ENCODE peak calls at places on chromosomes 4 and X, in six cellular contexts. Q, O, Z, L, T and D are unnamed samples.

GRCh38 chr4:140071806-140072205 is 82.2 kb downstream of the MAML3 start:
- DNase-seq in Q (peak; percentile 94), O (no peak), Z (peak; percentile 40), L (no peak), T (no peak), D (no peak)

GRCh38 chr4:112492321-112492720 is 23.7 kb downstream of the NEUROG2 start:
- DNase-seq in Q (no peak), O (no peak), Z (no peak), L (no peak), T (no peak), D (no peak)

GRCh38 chrX:32530802-32531403 is 680.4 kb downstream of the DMD start:
- DNase-seq in Q (peak; percentile 56), O (peak; percentile 1), Z (no peak), L (no peak), T (peak; percentile 55), D (no peak)

GRCh38 chr4:110175634-110176033 is 22.8 kb downstream of the ELOVL6 start:
- DNase-seq in Q (no peak), O (no peak), Z (no peak), L (no peak), T (peak; percentile 29), D (no peak)

GRCh38 chr4:184361443-184361842 is 112.9 kb downstream of the IRF2 start:
- DNase-seq in Q (peak; percentile 80), O (no peak), Z (no peak), L (peak; percentile 23), T (no peak), D (no peak)

GRCh38 chrX:153913701-153914100 is 9.2 kb downstream of the AVPR2 start:
- DNase-seq in Q (no peak), O (no peak), Z (no peak), L (no peak), T (no peak), D (no peak)

GRCh38 chr4:107666134-107666533 is 53.9 kb downstream of the PAPSS1 start:
- DNase-seq in Q (peak; percentile 71), O (peak; percentile 41), Z (no peak), L (no peak), T (peak; percentile 23), D (no peak)

GRCh38 chr4:125832161-125832560 is 517.4 kb downstream of the FAT4 start:
- DNase-seq in Q (no peak), O (no peak), Z (no peak), L (no peak), T (no peak), D (no peak)

GRCh38 chr4:151238477-151238876 is 38.5 kb upstream of the PRSS48 start:
- DNase-seq in Q (peak; percentile 44), O (no peak), Z (no peak), L (no peak), T (peak; percentile 6), D (no peak)

GRCh38 chr4:84691170-84691691 is 108.3 kb downstream of the CDS1 start:
- DNase-seq in Q (peak; percentile 95), O (no peak), Z (no peak), L (no peak), T (peak; percentile 93), D (no peak)

GRCh38 chr4:73450398-73451004 is 14.5 kb downstream of the AFP start:
- DNase-seq in Q (peak; percentile 86), O (no peak), Z (peak; percentile 25), L (peak; percentile 61), T (peak; percentile 77), D (no peak)

GRCh38 chr4:83109480-83110221 is 4.9 kb downstream of the PLAC8 start:
- DNase-seq in Q (peak; percentile 14), O (no peak), Z (peak; percentile 26), L (no peak), T (peak; percentile 33), D (no peak)

GRCh38 chrX:13411496-13412207 is 91.8 kb upstream of the ATXN3L start:
- DNase-seq in Q (no peak), O (no peak), Z (no peak), L (no peak), T (no peak), D (no peak)

GRCh38 chr4:47654972-47655693 is 170.1 kb downstream of the ATP10D start:
- DNase-seq in Q (no peak), O (no peak), Z (no peak), L (no peak), T (no peak), D (no peak)

GRCh38 chrX:56600141-56600540 is 36.7 kb downstream of the UBQLN2 start:
- DNase-seq in Q (peak; percentile 20), O (no peak), Z (no peak), L (no peak), T (no peak), D (no peak)

GRCh38 chrX:51420610-51421009 is 75.8 kb downstream of the NUDT11 start:
- DNase-seq in Q (peak; percentile 55), O (peak; percentile 1), Z (no peak), L (no peak), T (peak; percentile 59), D (no peak)

GRCh38 chr4:118989098-118990080 is 100.7 kb downstream of the SYNPO2 start:
- DNase-seq in Q (peak; percentile 56), O (no peak), Z (no peak), L (no peak), T (peak; percentile 94), D (no peak)

GRCh38 chrX:136162827-136163427 is 15.6 kb downstream of the FHL1 start:
- DNase-seq in Q (peak; percentile 64), O (no peak), Z (peak; percentile 54), L (peak; percentile 74), T (peak; percentile 82), D (no peak)

GRCh38 chrX:13028871-13029336 is 15.5 kb downstream of the FAM9C start:
- DNase-seq in Q (no peak), O (no peak), Z (no peak), L (no peak), T (peak; percentile 85), D (no peak)

GRCh38 chr4:106316773-106317409 is 541 bp downstream of the AIMP1 start:
- DNase-seq in Q (peak; percentile 6), O (no peak), Z (no peak), L (no peak), T (no peak), D (no peak)

GRCh38 chrX:87517571-87518141 is at the start of gene KLHL4:
- DNase-seq in Q (peak; percentile 96), O (no peak), Z (no peak), L (peak; percentile 56), T (peak; percentile 70), D (no peak)

GRCh38 chrX:30615229-30615628 is 37.7 kb upstream of the TASL start:
- DNase-seq in Q (peak; percentile 21), O (no peak), Z (no peak), L (no peak), T (peak; percentile 80), D (no peak)

GRCh38 chrX:105150557-105150956 is 69.9 kb downstream of the TEX13A start:
- DNase-seq in Q (no peak), O (no peak), Z (no peak), L (no peak), T (no peak), D (no peak)

GRCh38 chr4:105272002-105272401 is 125.3 kb downstream of the TET2 start:
- DNase-seq in Q (no peak), O (no peak), Z (no peak), L (no peak), T (no peak), D (no peak)

GRCh38 chrX:120271218-120271617 is 20.6 kb downstream of the ZBTB33 start:
- DNase-seq in Q (no peak), O (no peak), Z (no peak), L (no peak), T (peak; percentile 29), D (no peak)

GRCh38 chrX:150693782-150694574 is 782 bp downstream of the MTMR1 start:
- DNase-seq in Q (peak; percentile 52), O (peak; percentile 82), Z (peak; percentile 30), L (no peak), T (peak; percentile 91), D (no peak)

GRCh38 chrX:150692296-150692695 is 900 bp upstream of the MTMR1 start:
- DNase-seq in Q (no peak), O (no peak), Z (no peak), L (no peak), T (no peak), D (no peak)

GRCh38 chrX:150690126-150690525 is 3.1 kb upstream of the MTMR1 start:
- DNase-seq in Q (peak; percentile 82), O (no peak), Z (no peak), L (no peak), T (peak; percentile 95), D (no peak)

GRCh38 chrX:150692837-150693781 is at the start of gene MTMR1:
- DNase-seq in Q (no peak), O (no peak), Z (peak; percentile 38), L (no peak), T (peak; percentile 30), D (no peak)

GRCh38 chrX:150688911-150689451 is 4.2 kb upstream of the MTMR1 start:
- DNase-seq in Q (peak; percentile 76), O (no peak), Z (no peak), L (no peak), T (peak; percentile 97), D (no peak)
- TF ChIP-seq CTCF in Q (no peak), O (no peak), Z (no peak), L (no peak), T (no peak), D (no peak)

DNA sequence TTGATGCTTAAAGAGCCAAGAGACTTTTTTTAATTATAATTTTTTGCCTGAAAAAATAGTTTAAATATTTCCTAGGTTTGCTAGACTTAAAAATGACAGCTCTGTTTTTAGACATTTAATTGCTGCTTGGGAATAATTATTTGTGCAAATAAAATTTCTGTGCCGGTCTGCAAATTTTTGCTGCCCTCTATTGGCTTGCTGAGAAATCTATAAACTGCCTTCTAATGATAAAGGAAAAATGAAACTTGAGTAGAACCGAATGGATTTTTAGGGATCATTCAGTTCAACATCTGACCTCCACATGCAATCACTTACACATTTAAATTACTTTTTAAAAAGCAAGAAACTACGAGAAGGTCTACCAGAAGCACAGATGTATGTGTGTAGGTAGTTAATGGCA is 434.0 kb downstream of the FAM133A start:
- DNase-seq in Q (no peak), O (no peak), Z (no peak), L (no peak), T (peak; percentile 15), D (no peak)
- TF ChIP-seq CTCF in Q (no peak), O (peak; percentile 42), Z (no peak), L (no peak), T (peak; percentile 54), D (no peak)

GRCh38 chrX:133171962-133172708 is 46.0 kb downstream of the TFDP3 start:
- DNase-seq in Q (peak; percentile 7), O (no peak), Z (no peak), L (no peak), T (peak; percentile 65), D (no peak)
- TF ChIP-seq CTCF in Q (peak; percentile 9), O (peak; percentile 47), Z (peak; percentile 41), L (no peak), T (peak; percentile 78), D (peak; percentile 73)

GRCh38 chr4:25913056-25913850 is 767 bp upstream of the SMIM20 start:
- DNase-seq in Q (no peak), O (no peak), Z (peak; percentile 38), L (peak; percentile 60), T (no peak), D (no peak)

GRCh38 chr4:25911356-25911755 is 2.7 kb upstream of the SMIM20 start:
- DNase-seq in Q (no peak), O (no peak), Z (no peak), L (no peak), T (no peak), D (no peak)

GRCh38 chr4:25914670-25915358 is 794 bp downstream of the SMIM20 start:
- DNase-seq in Q (no peak), O (no peak), Z (no peak), L (no peak), T (no peak), D (no peak)

GRCh38 chr4:25915359-25915716 is 1.3 kb downstream of the SMIM20 start:
- DNase-seq in Q (peak; percentile 77), O (no peak), Z (no peak), L (no peak), T (no peak), D (no peak)

GRCh38 chr4:25913851-25914669 is at the start of gene SMIM20:
- DNase-seq in Q (peak; percentile 91), O (peak; percentile 68), Z (peak; percentile 90), L (peak; percentile 91), T (peak; percentile 80), D (peak; percentile 96)
- TF ChIP-seq CTCF in Q (no peak), O (no peak), Z (no peak), L (no peak), T (no peak), D (no peak)